ENCODE peak calls at places on chromosomes 11 and 22, in six cellular contexts. X is spleen, D is Panc1, V is upper lobe of right lung, J is Caco-2, P is fibroblast of pulmonary artery. Z is an unnamed sample.
A peak's percentile ranks its signal among the peaks of the same experiment; 100 is the strongest.

GRCh38 chr11:57490456-57491248 is 24.9 kb downstream of the SLC43A1 start:
- DNase-seq in V (no peak), J (no peak), X (no peak), P (peak; percentile 28), D (no peak), Z (peak; percentile 76)

GRCh38 chr11:326842-327580 is 6.4 kb upstream of the IFITM3 start:
- DNase-seq in P (peak; percentile 94), J (no peak), X (peak; percentile 95), V (peak; percentile 83), D (no peak), Z (no peak)

GRCh38 chr22:43860831-43861230 is 1.5 kb downstream of the SULT4A1 start:
- DNase-seq in J (peak; percentile 17), D (no peak), V (peak; percentile 28), X (peak; percentile 13), P (no peak), Z (no peak)

GRCh38 chr11:94577841-94578240 is 10.7 kb downstream of the PIWIL4 start:
- DNase-seq in P (no peak), X (no peak), J (no peak), D (no peak), V (no peak), Z (no peak)

GRCh38 chr11:77207618-77208313 is 79.7 kb downstream of the MYO7A start:
- DNase-seq in D (no peak), J (peak; percentile 29), P (peak; percentile 8), X (peak; percentile 59), V (peak; percentile 39), Z (no peak)

GRCh38 chr11:11000546-11001283 is 142.9 kb upstream of the ZBED5 start:
- DNase-seq in P (no peak), J (no peak), X (no peak), V (no peak), D (no peak), Z (no peak)

GRCh38 chr11:21048626-21049025 is 379.2 kb downstream of the NELL1 start:
- DNase-seq in P (no peak), V (no peak), X (no peak), J (no peak), D (no peak), Z (no peak)

GRCh38 chr11:87013852-87014251 is 23.9 kb upstream of the TMEM135 start:
- DNase-seq in P (peak; percentile 27), X (no peak), D (no peak), V (no peak), J (no peak), Z (no peak)

GRCh38 chr22:31210830-31211503 is 1.1 kb upstream of the LIMK2 start:
- DNase-seq in J (no peak), V (no peak), D (no peak), X (no peak), P (no peak), Z (no peak)

GRCh38 chr11:72875736-72876135 is 61.5 kb downstream of the ATG16L2 start:
- DNase-seq in J (no peak), X (no peak), P (no peak), D (no peak), V (no peak), Z (no peak)

GRCh38 chr11:73225001-73225686 is 7.1 kb downstream of the P2RY2 start:
- DNase-seq in V (peak; percentile 63), J (peak; percentile 81), P (no peak), D (no peak), X (peak; percentile 12), Z (no peak)

GRCh38 chr11:58787903-58788302 is 56.2 kb upstream of the GLYAT start:
- DNase-seq in X (no peak), D (no peak), V (no peak), P (no peak), J (no peak), Z (peak; percentile 93)

GRCh38 chr11:6321356-6321755 is 1.1 kb upstream of the CAVIN3 start:
- DNase-seq in P (no peak), X (no peak), D (no peak), J (no peak), V (no peak), Z (no peak)
- H3K4me3 ChIP-seq in P (no peak overlapping the region), X (no peak overlapping the region), D (peak overlapping the region; percentile 50), J (no peak overlapping the region), V (peak overlapping the region; percentile 73), Z (no peak overlapping the region)

DNA sequence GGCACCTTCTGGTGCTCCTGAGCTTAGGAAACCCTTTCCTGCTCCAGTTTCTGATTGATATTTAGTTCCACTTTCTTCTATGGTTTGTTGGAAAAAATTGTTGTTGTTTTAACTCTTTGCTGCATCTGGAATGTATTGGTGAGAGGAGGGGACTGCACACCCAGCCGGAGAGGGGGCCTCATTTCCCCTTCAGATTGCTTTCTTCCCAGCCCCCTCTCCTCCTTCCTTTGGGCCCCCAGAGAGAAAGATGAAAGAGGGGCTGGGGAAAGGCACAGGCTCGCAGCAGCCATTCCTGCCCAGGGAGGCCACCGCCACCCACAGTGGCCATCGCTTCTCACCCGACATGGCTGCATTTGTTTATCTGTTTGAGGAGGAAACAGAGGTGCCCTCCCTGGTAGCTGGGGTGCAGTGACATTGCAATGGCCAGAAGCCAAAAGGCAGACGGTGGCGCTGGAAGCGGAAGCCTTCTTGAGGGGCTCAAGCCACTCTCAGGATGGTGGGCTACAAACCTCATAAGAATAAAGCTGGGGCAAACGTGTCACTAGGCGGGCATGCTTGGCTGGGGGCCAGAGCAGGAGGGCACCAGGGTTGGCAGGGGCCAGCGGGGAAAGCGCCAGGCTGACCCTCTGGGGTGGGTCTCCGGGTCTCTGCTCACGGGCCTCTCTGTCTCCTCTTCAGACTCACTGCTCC is 12.4 kb downstream of the TNNT3 start:
- DNase-seq in X (peak; percentile 53), V (no peak), P (no peak), D (no peak), J (peak; percentile 17), Z (no peak)
- H3K4me3 ChIP-seq in X (no peak overlapping the region), V (no peak overlapping the region), P (no peak overlapping the region), D (no peak overlapping the region), J (no peak overlapping the region), Z (no peak overlapping the region)

GRCh38 chr22:29093030-29093429 is 20.2 kb downstream of the KREMEN1 start:
- DNase-seq in V (no peak), D (no peak), X (no peak), P (no peak), J (no peak), Z (no peak)
- H3K4me3 ChIP-seq in V (no peak overlapping the region), D (no peak overlapping the region), X (no peak overlapping the region), P (no peak overlapping the region), J (no peak overlapping the region), Z (no peak overlapping the region)

GRCh38 chr11:74347381-74347780 is 35.9 kb upstream of the P4HA3 start:
- DNase-seq in J (no peak), D (no peak), X (no peak), V (no peak), P (peak; percentile 58), Z (no peak)
- H3K4me3 ChIP-seq in J (no peak overlapping the region), D (no peak overlapping the region), X (no peak overlapping the region), V (no peak overlapping the region), P (no peak overlapping the region), Z (no peak overlapping the region)

DNA sequence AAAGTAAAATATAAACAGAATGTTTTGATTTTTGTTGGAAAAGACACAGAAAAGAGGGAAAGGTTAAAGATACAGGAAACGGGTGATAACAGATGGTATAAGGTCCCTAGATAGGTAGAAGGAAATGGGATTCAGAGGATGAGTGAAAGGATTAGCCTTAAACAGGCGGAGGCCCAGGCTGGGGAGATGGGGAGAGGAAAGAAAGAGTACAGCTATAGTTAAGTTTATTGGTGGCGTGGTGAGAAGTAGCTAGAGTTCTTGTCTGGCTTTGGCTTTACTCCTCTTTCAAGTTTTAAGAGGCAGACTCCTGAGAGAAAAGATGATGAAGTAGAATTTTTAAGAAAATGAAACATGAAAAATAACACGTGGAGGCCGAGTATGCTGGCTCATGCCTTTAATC is 13.7 kb downstream of the ZBTB44 start:
- DNase-seq in D (no peak), V (no peak), P (no peak), J (no peak), X (no peak), Z (no peak)
- H3K4me3 ChIP-seq in D (no peak overlapping the region), V (no peak overlapping the region), P (no peak overlapping the region), J (no peak overlapping the region), X (no peak overlapping the region), Z (no peak overlapping the region)

GRCh38 chr22:26586556-26587325 is 3.2 kb downstream of the TPST2 start:
- DNase-seq in V (no peak), D (no peak), X (peak; percentile 73), P (no peak), J (no peak), Z (no peak)
- H3K4me3 ChIP-seq in V (peak overlapping the region; percentile 11), D (no peak overlapping the region), X (no peak overlapping the region), P (no peak overlapping the region), J (no peak overlapping the region), Z (no peak overlapping the region)